ENCODE peak calls at places on chromosomes 6 and 20, in four cellular contexts. F is GM13977, D is thoracic aorta, W is MM.1S. J is an unnamed sample.

GRCh38 chr6:141562181-141562800 is 570.4 kb upstream of the GJE1 start:
- DNase-seq in F (peak), D (no peak), W (no peak), J (no peak)

GRCh38 chr6:22411408-22412105 is 114.7 kb upstream of the PRL start:
- DNase-seq in F (no peak), D (no peak), W (no peak), J (no peak)

GRCh38 chr6:168699631-168700315 is 258.8 kb downstream of the SMOC2 start:
- DNase-seq in F (no peak), D (no peak), W (no peak), J (no peak)

GRCh38 chr6:44543664-44544063 is 156.2 kb downstream of the CDC5L start:
- DNase-seq in F (no peak), D (no peak), W (no peak), J (no peak)

GRCh38 chr20:19913927-19914614 is 103.1 kb upstream of the NAA20 start:
- DNase-seq in F (peak), D (no peak), W (no peak), J (no peak)

GRCh38 chr6:112320561-112321300 is 26.4 kb upstream of the RFPL4B start:
- DNase-seq in F (no peak), D (no peak), W (no peak), J (no peak)

GRCh38 chr6:5507056-5507722 is 245.9 kb downstream of the FARS2 start:
- DNase-seq in F (peak), D (no peak), W (no peak), J (peak)

GRCh38 chr6:147406783-147407182 is 101.7 kb upstream of the SAMD5 start:
- DNase-seq in F (no peak), D (no peak), W (no peak), J (no peak)

GRCh38 chr6:82270791-82271392 is 23.3 kb upstream of the IBTK start:
- DNase-seq in F (peak), D (no peak), W (peak), J (peak)

GRCh38 chr6:159852877-159853276 is 37.9 kb upstream of the MAS1 start:
- DNase-seq in F (no peak), D (no peak), W (peak), J (no peak)

GRCh38 chr20:64247970-64248841 is 7.3 kb upstream of the PCMTD2 start:
- DNase-seq in F (no peak), D (no peak), W (no peak), J (no peak)

GRCh38 chr20:50277460-50278376 is 87.1 kb downstream of the CEBPB start:
- DNase-seq in F (no peak), D (no peak), W (no peak), J (no peak)

GRCh38 chr20:35568645-35569044 is 26.8 kb downstream of the ERGIC3 start:
- DNase-seq in F (no peak), D (no peak), W (peak), J (no peak)

GRCh38 chr20:53773792-53774371 is 180.2 kb upstream of the ZNF217 start:
- DNase-seq in F (no peak), D (no peak), W (no peak), J (no peak)

GRCh38 chr6:168683621-168684020 is 242.6 kb downstream of the SMOC2 start:
- DNase-seq in F (no peak), D (no peak), W (no peak), J (no peak)

GRCh38 chr6:13947611-13948178 is 22.9 kb downstream of the RNF182 start:
- DNase-seq in F (no peak), D (no peak), W (no peak), J (no peak)

GRCh38 chr6:33126101-33126714 is 50.4 kb downstream of the HLA-DPB1 start:
- DNase-seq in F (peak), D (no peak), W (peak), J (peak)

GRCh38 chr20:46959081-46959692 is 64.5 kb downstream of the EYA2 start:
- DNase-seq in F (no peak), D (no peak), W (no peak), J (no peak)

GRCh38 chr20:50276119-50277063 is 85.8 kb downstream of the CEBPB start:
- DNase-seq in F (no peak), D (no peak), W (no peak), J (no peak)

GRCh38 chr20:5642155-5642981 is 107.8 kb upstream of the SHLD1 start:
- DNase-seq in F (no peak), D (no peak), W (no peak), J (no peak)

GRCh38 chr6:28474441-28475219 is 31.3 kb upstream of the ZSCAN23 start:
- DNase-seq in F (peak), D (no peak), W (peak), J (peak)

GRCh38 chr6:111865049-111865585 is 8.1 kb downstream of the FYN start:
- DNase-seq in F (no peak), D (no peak), W (no peak), J (no peak)

GRCh38 chr6:163922562-163922961 is 508.0 kb downstream of the QKI start:
- DNase-seq in F (no peak), D (no peak), W (no peak), J (no peak)

GRCh38 chr6:106110167-106110826 is 24.2 kb downstream of the PRDM1 start:
- DNase-seq in F (no peak), D (no peak), W (peak), J (no peak)

GRCh38 chr6:33116881-33117711 is 41.3 kb downstream of the HLA-DPB1 start:
- DNase-seq in F (no peak), D (no peak), W (no peak), J (no peak)

GRCh38 chr6:118853408-118853807 is 40.5 kb upstream of the ASF1A start:
- DNase-seq in F (no peak), D (no peak), W (no peak), J (no peak)

GRCh38 chr6:159762681-159763293 is 942 bp downstream of the ACAT2 start:
- DNase-seq in F (peak), D (no peak), W (peak), J (peak)

GRCh38 chr6:169640347-169640972 is 61.4 kb downstream of the WDR27 start:
- DNase-seq in F (no peak), D (no peak), W (no peak), J (no peak)

GRCh38 chr20:47438464-47439381 is 63.0 kb upstream of the NCOA3 start:
- DNase-seq in F (peak), D (no peak), W (no peak), J (peak)

GRCh38 chr6:125678601-125679000 is 70.8 kb upstream of the HEY2 start:
- DNase-seq in F (no peak), D (no peak), W (no peak), J (no peak)

GRCh38 chr20:61352381-61353260 is 100.6 kb downstream of the CDH4 start:
- DNase-seq in F (no peak), D (no peak), W (no peak), J (no peak)

GRCh38 chr6:166365221-166365620 is 17.5 kb downstream of the MPC1 start:
- DNase-seq in F (no peak), D (peak), W (peak), J (no peak)

GRCh38 chr6:3920321-3920720 is 71.1 kb downstream of the FAM50B start:
- DNase-seq in F (no peak), D (no peak), W (no peak), J (no peak)

GRCh38 chr20:6480328-6481030 is 287.0 kb upstream of the BMP2 start:
- DNase-seq in F (no peak), D (no peak), W (no peak), J (no peak)

GRCh38 chr6:5457036-5457435 is 195.7 kb downstream of the FARS2 start:
- DNase-seq in F (no peak), D (no peak), W (no peak), J (no peak)

GRCh38 chr6:162704001-162704400 is 23.6 kb downstream of the PRKN start:
- DNase-seq in F (no peak), D (no peak), W (no peak), J (no peak)

GRCh38 chr6:168333039-168333438 is 13.5 kb upstream of the DACT2 start:
- DNase-seq in F (no peak), D (no peak), W (no peak), J (no peak)

GRCh38 chr20:59817846-59818245 is 115.6 kb downstream of the SYCP2 start:
- DNase-seq in F (no peak), D (no peak), W (no peak), J (peak)

GRCh38 chr20:36311854-36312723 is 6.0 kb downstream of the DLGAP4 start:
- DNase-seq in F (peak), D (no peak), W (no peak), J (no peak)

DNA sequence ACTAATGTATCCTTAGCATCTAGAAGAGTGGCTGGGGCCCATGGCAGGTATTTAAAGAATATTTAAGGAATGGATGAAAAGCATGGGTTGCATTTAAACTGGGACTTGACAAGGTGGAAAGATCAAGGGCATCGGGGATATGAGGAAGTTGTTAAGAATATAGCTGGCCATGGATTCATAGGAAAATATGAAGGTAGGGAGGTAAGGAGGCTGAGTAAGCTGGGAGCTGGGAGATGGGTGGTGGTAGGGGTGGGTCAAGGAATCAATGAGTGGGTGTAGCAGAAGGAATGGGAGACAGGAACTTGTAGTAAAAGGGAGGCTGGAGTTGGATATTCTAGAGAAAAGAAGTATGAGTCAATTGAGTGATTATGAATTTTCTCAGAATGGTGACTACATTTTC is 44.0 kb upstream of the MOCS1 start:
- DNase-seq in F (no peak), D (no peak), W (no peak), J (no peak)
- TF ChIP-seq CTCF in F (no peak), D (no peak), W (no peak), J (no peak)

GRCh38 chr6:84763397-84764331 is 734 bp downstream of the TBX18 start:
- DNase-seq in F (no peak), D (peak), W (no peak), J (no peak)
- TF ChIP-seq CTCF in F (no peak), D (no peak), W (no peak), J (no peak)

GRCh38 chr20:52251137-52251700 is 59.6 kb upstream of the ZFP64 start:
- DNase-seq in F (no peak), D (no peak), W (no peak), J (no peak)
- TF ChIP-seq CTCF in F (no peak), D (no peak), W (no peak), J (no peak)

GRCh38 chr20:32021091-32021490 is 10.9 kb downstream of the CCM2L start:
- DNase-seq in F (no peak), D (no peak), W (no peak), J (no peak)
- TF ChIP-seq CTCF in F (no peak), D (no peak), W (no peak), J (no peak)

GRCh38 chr6:89311853-89312531 is 3.1 kb downstream of the GABRR2 start:
- DNase-seq in F (no peak), D (no peak), W (no peak), J (no peak)
- TF ChIP-seq CTCF in F (no peak), D (peak), W (no peak), J (no peak)

GRCh38 chr6:26500102-26500501 is at the start of gene BTN1A1:
- DNase-seq in F (no peak), D (no peak), W (no peak), J (no peak)
- TF ChIP-seq CTCF in F (no peak), D (no peak), W (no peak), J (no peak)

GRCh38 chr6:110815260-110816109 is at the start of gene CDK19:
- DNase-seq in F (peak), D (peak), W (peak), J (peak)
- TF ChIP-seq CTCF in F (no peak), D (no peak), W (no peak), J (no peak)

J was measured in GM13976.